ENCODE peak calls at places on chromosome 9, in ten cellular contexts. V is SK-N-SH; D is heart right ventricle; E is ascending aorta; S is WERI-Rb-1; G is left ventricle myocardium inferior; N is lung; K is psoas muscle; O is CD8-positive, alpha-beta memory T cell; M is SJSA1. J is an unnamed sample.

GRCh38 chr9:110083866-110084265 is 124.1 kb downstream of the C9orf152 start:
- DNase-seq in K (no peak), N (no peak), E (no peak), D (no peak), V (no peak), S (no peak), M (no peak), G (no peak), O (no peak), J (no peak)

GRCh38 chr9:8610256-8610655 is 810.7 kb upstream of the DMAC1 start:
- DNase-seq in O (no peak), G (no peak), K (no peak), D (no peak), S (no peak), N (no peak), E (no peak), V (no peak), M (no peak), J (no peak)

GRCh38 chr9:95215368-95215898 is 102.1 kb downstream of the FANCC start:
- DNase-seq in N (no peak), E (no peak), D (no peak), V (no peak), G (no peak), S (no peak), O (no peak), K (no peak), M (no peak), J (no peak)

GRCh38 chr9:12640021-12640587 is 53.1 kb upstream of the TYRP1 start:
- DNase-seq in M (no peak), S (no peak), N (no peak), V (peak), D (no peak), O (no peak), E (no peak), K (no peak), G (no peak), J (no peak)

GRCh38 chr9:4642351-4642750 is 19.7 kb upstream of the PLPP6 start:
- DNase-seq in G (no peak), S (no peak), E (no peak), M (no peak), K (peak), D (no peak), O (no peak), V (no peak), N (no peak), J (no peak)

GRCh38 chr9:3719286-3719685 is 193.5 kb upstream of the RFX3 start:
- DNase-seq in E (no peak), D (no peak), M (no peak), K (no peak), S (no peak), G (no peak), V (no peak), N (no peak), O (no peak), J (no peak)

GRCh38 chr9:115972802-115973201 is 180.8 kb upstream of the PAPPA start:
- DNase-seq in M (no peak), D (no peak), S (no peak), G (no peak), E (no peak), K (no peak), V (no peak), O (no peak), N (no peak), J (no peak)

GRCh38 chr9:121955649-121956048 is 137.5 kb downstream of the TTLL11 start:
- DNase-seq in M (no peak), E (no peak), S (no peak), K (no peak), O (no peak), D (no peak), G (no peak), N (no peak), V (no peak), J (no peak)

GRCh38 chr9:14270358-14271077 is 43.4 kb downstream of the NFIB start:
- DNase-seq in N (no peak), V (peak), E (no peak), K (no peak), S (no peak), O (no peak), G (no peak), D (no peak), M (no peak), J (no peak)

GRCh38 chr9:11023201-11023600 is 410.4 kb upstream of the PTPRD start:
- DNase-seq in G (no peak), V (no peak), N (no peak), E (no peak), S (no peak), K (no peak), D (no peak), M (no peak), O (no peak), J (no peak)

GRCh38 chr9:76613980-76614379 is 150.3 kb upstream of the PCA3 start:
- DNase-seq in O (no peak), D (no peak), K (no peak), G (no peak), V (no peak), E (no peak), N (no peak), M (no peak), S (peak), J (no peak)

GRCh38 chr9:117403848-117404247 is 11.0 kb downstream of the ASTN2 start:
- DNase-seq in V (no peak), S (no peak), O (no peak), N (no peak), M (no peak), G (no peak), D (no peak), K (no peak), E (no peak), J (no peak)

GRCh38 chr9:88420227-88420626 is 32.0 kb downstream of the SPIN1 start:
- DNase-seq in G (no peak), V (no peak), D (no peak), M (no peak), S (no peak), O (no peak), K (no peak), N (no peak), E (no peak), J (no peak)

DNA sequence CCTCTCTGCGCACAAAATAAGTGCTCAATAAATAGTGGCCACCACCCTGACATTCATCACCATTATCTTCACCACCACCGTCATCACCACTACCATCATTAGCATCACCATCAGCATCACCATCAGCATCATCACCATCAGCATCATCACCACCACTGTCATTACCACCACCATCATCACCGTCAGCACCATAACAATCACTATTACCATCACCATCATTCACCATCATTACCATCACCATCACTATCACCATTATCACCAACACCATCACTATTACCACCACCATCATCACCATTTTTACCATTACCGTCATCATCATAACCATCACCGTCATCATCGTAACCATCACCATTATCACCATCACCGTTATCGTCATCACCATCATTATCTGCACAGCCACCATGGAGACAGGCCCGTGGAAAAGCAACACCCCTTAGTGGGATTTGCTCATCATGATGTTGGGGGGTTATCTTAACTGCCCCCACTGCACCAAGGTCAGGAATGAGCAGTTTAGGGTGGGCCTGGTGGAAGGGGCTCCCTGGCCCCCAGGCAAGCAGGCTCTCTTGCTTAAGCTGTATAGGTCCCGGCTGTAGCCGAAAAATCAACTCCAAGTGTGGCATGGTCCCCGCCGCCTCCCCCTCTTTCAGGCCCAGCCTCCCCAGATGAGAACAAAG is 18.1 kb downstream of the AKNA start:
- DNase-seq in O (peak), G (no peak), N (no peak), V (no peak), D (no peak), S (no peak), K (no peak), M (no peak), E (peak), J (no peak)
- H3K27ac ChIP-seq in O (peak), G (no peak), N (no peak), V (no peak), D (no peak), S (peak), K (no peak), M (no peak), E (peak), J (peak)

GRCh38 chr9:136806631-136807201 is 1.0 kb upstream of the RABL6 start:
- DNase-seq in N (no peak), V (no peak), O (no peak), E (no peak), S (no peak), K (no peak), M (no peak), D (no peak), G (no peak), J (peak)
- H3K27ac ChIP-seq in N (no peak), V (no peak), O (peak), E (no peak), S (peak), K (peak), M (no peak), D (peak), G (peak), J (no peak)

GRCh38 chr9:98094851-98095250 is 24.2 kb downstream of the TRIM14 start:
- DNase-seq in V (no peak), S (no peak), G (no peak), D (no peak), M (no peak), E (no peak), O (no peak), K (no peak), N (no peak), J (no peak)
- H3K27ac ChIP-seq in V (no peak), S (no peak), G (no peak), D (no peak), M (no peak), E (no peak), O (no peak), K (no peak), N (no peak), J (no peak)

GRCh38 chr9:137075275-137075775 is 2.0 kb upstream of the UAP1L1 start:
- DNase-seq in N (no peak), O (no peak), K (no peak), D (no peak), G (no peak), M (no peak), E (no peak), S (no peak), V (no peak), J (peak)
- H3K27ac ChIP-seq in N (no peak), O (no peak), K (no peak), D (no peak), G (no peak), M (no peak), E (no peak), S (no peak), V (no peak), J (no peak)

GRCh38 chr9:37465249-37466036 is at the start of gene ZBTB5:
- DNase-seq in E (peak), O (peak), M (peak), K (peak), S (peak), D (peak), V (peak), N (peak), G (peak), J (peak)

GRCh38 chr9:37468620-37469019 is 3.4 kb upstream of the ZBTB5 start:
- DNase-seq in K (no peak), G (no peak), O (no peak), E (no peak), S (no peak), M (no peak), V (no peak), N (no peak), D (no peak), J (peak)

GRCh38 chr9:37466037-37466709 is 923 bp upstream of the ZBTB5 start:
- DNase-seq in G (peak), S (peak), M (no peak), N (peak), E (peak), K (peak), V (peak), O (peak), D (peak), J (peak)

GRCh38 chr9:37464426-37465248 is 613 bp downstream of the ZBTB5 start:
- DNase-seq in K (peak), V (no peak), S (no peak), N (peak), O (peak), G (peak), E (peak), M (peak), D (peak), J (no peak)

GRCh38 chr9:37464006-37464405 is 1.2 kb downstream of the ZBTB5 start:
- DNase-seq in N (no peak), M (no peak), D (no peak), S (no peak), G (no peak), O (no peak), K (no peak), E (no peak), V (no peak), J (no peak)
- H3K27ac ChIP-seq in N (no peak), M (peak), D (peak), S (peak), G (peak), O (peak), K (peak), E (peak), V (peak), J (no peak)

GRCh38 chr9:112863781-112864180 is 26.9 kb downstream of the SLC46A2 start:
- DNase-seq in D (no peak), K (no peak), S (no peak), E (no peak), O (no peak), V (no peak), G (no peak), N (no peak), M (no peak), J (no peak)

GRCh38 chr9:112864982-112865381 is 25.7 kb downstream of the SLC46A2 start:
- DNase-seq in M (no peak), G (no peak), E (no peak), V (no peak), K (no peak), O (no peak), N (no peak), S (no peak), D (no peak), J (no peak)

GRCh38 chr9:112866662-112867274 is 23.9 kb downstream of the SLC46A2 start:
- DNase-seq in K (no peak), N (peak), E (no peak), V (no peak), G (no peak), O (no peak), M (no peak), S (no peak), D (no peak), J (peak)

GRCh38 chr9:112863214-112863613 is 27.5 kb downstream of the SLC46A2 start:
- DNase-seq in N (peak), E (no peak), G (peak), S (no peak), O (no peak), K (no peak), M (no peak), D (peak), V (no peak), J (no peak)

GRCh38 chr9:112864413-112864812 is 26.3 kb downstream of the SLC46A2 start:
- DNase-seq in N (no peak), S (no peak), V (no peak), K (no peak), O (no peak), E (no peak), D (no peak), M (no peak), G (no peak), J (no peak)
- H3K27ac ChIP-seq in N (peak), S (no peak), V (no peak), K (no peak), O (no peak), E (no peak), D (no peak), M (no peak), G (no peak), J (no peak)

DNA sequence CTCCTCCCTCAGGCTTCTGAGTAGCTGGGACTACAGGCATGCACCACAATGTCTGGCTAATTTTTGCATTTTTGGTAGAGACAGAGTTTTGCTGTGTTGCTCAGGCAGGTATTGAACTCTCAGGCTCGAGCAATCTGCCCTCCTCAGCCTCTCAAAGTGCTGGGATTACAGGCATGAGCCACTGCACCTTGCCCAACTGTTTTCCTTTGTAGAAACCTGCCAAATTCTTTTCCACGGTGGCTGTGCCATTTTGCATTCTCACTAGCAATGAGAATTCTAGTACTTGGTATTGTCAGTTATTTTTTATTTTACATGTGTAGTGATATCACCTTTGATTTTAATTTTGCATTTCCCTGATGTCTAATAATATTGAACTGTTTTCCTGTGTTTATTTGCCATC is 7.8 kb downstream of the RMI1 start:
- DNase-seq in G (no peak), S (no peak), V (no peak), M (no peak), K (no peak), D (no peak), O (no peak), E (no peak), N (no peak), J (no peak)
- H3K27ac ChIP-seq in G (no peak), S (no peak), V (no peak), M (no peak), K (no peak), D (no peak), O (no peak), E (no peak), N (no peak), J (no peak)

DNA sequence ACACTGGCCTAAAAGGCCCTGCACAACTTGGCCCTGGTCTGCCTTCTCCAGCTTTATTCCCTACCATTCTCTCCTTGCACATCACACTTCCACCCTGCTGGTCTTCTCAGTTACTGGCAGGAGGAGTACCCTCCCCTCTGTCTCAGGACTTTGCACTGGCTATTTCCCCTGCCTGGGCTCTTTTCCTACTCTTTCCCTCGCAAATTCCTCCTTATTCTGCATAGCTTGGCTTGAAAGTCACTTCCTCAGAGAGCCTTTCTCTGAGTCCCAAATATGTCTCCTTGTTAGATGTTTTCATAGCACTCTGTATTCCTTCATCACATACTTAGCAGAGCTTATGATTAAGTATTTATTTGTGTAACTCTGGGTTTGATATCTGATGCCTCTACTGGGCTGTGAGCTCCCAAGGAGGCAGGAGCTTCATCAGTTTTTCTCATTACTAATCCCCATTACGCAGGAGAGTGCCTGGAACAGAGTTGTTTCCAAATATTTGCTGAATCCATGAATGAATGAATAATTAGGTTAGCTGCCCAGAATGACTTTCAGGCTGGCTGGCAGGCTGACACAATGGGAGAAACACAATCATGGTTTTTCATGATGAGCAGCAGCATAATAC is 159.9 kb upstream of the KLF9 start:
- DNase-seq in S (no peak), O (no peak), D (no peak), N (no peak), M (no peak), V (no peak), K (peak), E (no peak), G (no peak), J (no peak)
- H3K27ac ChIP-seq in S (no peak), O (no peak), D (peak), N (peak), M (no peak), V (peak), K (no peak), E (peak), G (peak), J (no peak)

GRCh38 chr9:128901822-128902221 is 19.0 kb upstream of the PHYHD1 start:
- DNase-seq in S (no peak), N (no peak), K (no peak), V (no peak), D (no peak), M (no peak), E (no peak), G (no peak), O (no peak), J (no peak)

GRCh38 chr9:128899566-128900322 is 17.8 kb downstream of the LRRC8A start:
- DNase-seq in S (no peak), E (no peak), O (no peak), M (no peak), N (no peak), G (no peak), V (no peak), D (no peak), K (no peak), J (no peak)

GRCh38 chr9:128903079-128903461 is 17.7 kb upstream of the PHYHD1 start:
- DNase-seq in O (no peak), G (no peak), S (no peak), N (no peak), E (no peak), D (no peak), M (no peak), K (no peak), V (no peak), J (no peak)

GRCh38 chr9:128902351-128903078 is 18.3 kb upstream of the PHYHD1 start:
- DNase-seq in D (peak), S (no peak), G (peak), M (peak), O (peak), E (peak), V (no peak), K (no peak), N (no peak), J (no peak)

DNA sequence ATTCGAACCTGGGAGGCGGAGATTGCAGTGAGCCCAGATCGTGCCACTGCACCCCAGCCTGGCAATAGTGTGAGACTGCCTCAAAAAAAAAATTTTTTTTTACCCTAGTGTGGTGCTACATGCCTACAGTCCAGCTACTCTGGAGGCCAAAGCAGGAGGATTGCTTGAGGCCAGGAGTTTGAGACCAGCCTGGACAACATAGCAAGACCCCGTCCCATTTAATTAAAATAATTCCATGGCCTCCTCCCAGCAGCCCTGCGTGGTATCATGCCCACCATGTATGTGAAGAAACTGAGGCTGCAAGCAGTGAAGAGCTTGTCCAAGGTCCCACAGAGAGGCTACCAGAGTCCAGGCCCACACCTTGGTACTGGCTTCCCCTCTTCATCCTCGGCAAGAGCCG is 19.4 kb upstream of the PHYHD1 start:
- DNase-seq in G (no peak), D (no peak), N (no peak), E (no peak), O (no peak), M (no peak), K (no peak), V (no peak), S (no peak), J (no peak)
- H3K27ac ChIP-seq in G (peak), D (peak), N (no peak), E (peak), O (no peak), M (no peak), K (no peak), V (no peak), S (no peak), J (no peak)

GRCh38 chr9:87276327-87276841 is 221.3 kb upstream of the DAPK1 start:
- DNase-seq in G (no peak), O (no peak), M (no peak), K (no peak), V (no peak), S (no peak), N (no peak), E (no peak), D (no peak), J (no peak)

GRCh38 chr9:87275039-87275725 is 222.5 kb upstream of the DAPK1 start:
- DNase-seq in M (no peak), E (no peak), V (no peak), N (no peak), D (no peak), O (no peak), K (no peak), G (no peak), S (no peak), J (no peak)

GRCh38 chr9:87278971-87279731 is 218.5 kb upstream of the DAPK1 start:
- DNase-seq in G (no peak), D (no peak), V (no peak), N (no peak), E (no peak), M (no peak), O (no peak), K (no peak), S (no peak), J (no peak)

GRCh38 chr9:87277346-87277745 is 220.3 kb upstream of the DAPK1 start:
- DNase-seq in S (no peak), N (no peak), D (no peak), E (no peak), G (no peak), V (no peak), K (no peak), O (no peak), M (no peak), J (no peak)

DNA sequence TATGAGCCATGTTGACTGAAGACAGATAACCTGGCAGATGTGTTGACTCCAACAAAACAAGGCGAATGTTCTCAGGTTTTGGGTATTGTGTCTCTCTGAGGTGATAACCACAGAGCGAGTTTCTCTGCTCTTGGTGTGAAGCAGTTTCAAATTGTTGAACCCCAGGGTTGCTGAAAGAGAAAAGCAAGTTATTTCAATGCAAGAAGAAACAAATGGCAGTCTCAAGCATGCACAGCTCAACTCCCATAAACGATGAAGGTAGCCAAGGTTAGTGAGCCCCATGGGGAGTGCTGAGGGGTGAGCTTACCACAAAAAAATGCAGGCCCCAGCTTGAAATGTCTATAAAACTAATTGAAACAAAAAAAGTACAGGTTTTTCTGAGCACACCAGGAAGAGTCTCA is 220.8 kb upstream of the DAPK1 start:
- DNase-seq in M (no peak), D (no peak), V (no peak), N (no peak), S (no peak), K (no peak), G (no peak), E (no peak), O (no peak), J (no peak)
- H3K27ac ChIP-seq in M (peak), D (no peak), V (peak), N (no peak), S (no peak), K (peak), G (no peak), E (no peak), O (no peak), J (no peak)

J was measured in H9.